ENCODE peak calls at places on chromosomes 1 and 21, in nine cellular contexts. One of them, this sample, is unnamed.

GRCh38 chr1:237341391-237341790 is 299.4 kb downstream of the RYR2 start:
- DNase-seq in sigmoid colon: no peak
- DNase-seq in tibial nerve: no peak
- DNase-seq in stomach: no peak
- DNase-seq in suprapubic skin: no peak
- DNase-seq in A549: no peak
- DNase-seq in K562: no peak
- DNase-seq in transverse colon: no peak
- DNase-seq in esophagus muscularis mucosa: no peak
- DNase-seq in this sample: no peak

GRCh38 chr1:208731976-208732821 is 488.0 kb upstream of the PLXNA2 start:
- DNase-seq in sigmoid colon: no peak
- DNase-seq in tibial nerve: no peak
- DNase-seq in stomach: no peak
- DNase-seq in suprapubic skin: no peak
- DNase-seq in A549: no peak
- DNase-seq in K562: no peak
- DNase-seq in transverse colon: no peak
- DNase-seq in esophagus muscularis mucosa: no peak
- DNase-seq in this sample: no peak

GRCh38 chr1:94084085-94084484 is 36.9 kb downstream of the ABCA4 start:
- DNase-seq in sigmoid colon: no peak
- DNase-seq in tibial nerve: no peak
- DNase-seq in stomach: no peak
- DNase-seq in suprapubic skin: no peak
- DNase-seq in A549: no peak
- DNase-seq in K562: no peak
- DNase-seq in transverse colon: no peak
- DNase-seq in esophagus muscularis mucosa: no peak
- DNase-seq in this sample: no peak

GRCh38 chr1:108671142-108671541 is 10.2 kb upstream of the HENMT1 start:
- DNase-seq in sigmoid colon: no peak
- DNase-seq in tibial nerve: no peak
- DNase-seq in stomach: no peak
- DNase-seq in suprapubic skin: no peak
- DNase-seq in A549: no peak
- DNase-seq in K562: no peak
- DNase-seq in transverse colon: no peak
- DNase-seq in esophagus muscularis mucosa: no peak
- DNase-seq in this sample: no peak

GRCh38 chr1:181190362-181191035 is 102.0 kb downstream of the IER5 start:
- DNase-seq in sigmoid colon: no peak
- DNase-seq in tibial nerve: no peak
- DNase-seq in stomach: no peak
- DNase-seq in suprapubic skin: no peak
- DNase-seq in A549: no peak
- DNase-seq in K562: peak
- DNase-seq in transverse colon: no peak
- DNase-seq in esophagus muscularis mucosa: no peak
- DNase-seq in this sample: no peak

GRCh38 chr1:3000671-3001470 is 20.4 kb upstream of the ACTRT2 start:
- DNase-seq in sigmoid colon: peak
- DNase-seq in tibial nerve: no peak
- DNase-seq in stomach: no peak
- DNase-seq in suprapubic skin: peak
- DNase-seq in A549: no peak
- DNase-seq in K562: no peak
- DNase-seq in transverse colon: peak
- DNase-seq in esophagus muscularis mucosa: no peak
- DNase-seq in this sample: no peak

GRCh38 chr1:227561303-227561702 is 2.1 kb upstream of the ZNF678 start:
- DNase-seq in sigmoid colon: no peak
- DNase-seq in tibial nerve: no peak
- DNase-seq in stomach: no peak
- DNase-seq in suprapubic skin: no peak
- DNase-seq in A549: no peak
- DNase-seq in K562: no peak
- DNase-seq in transverse colon: no peak
- DNase-seq in esophagus muscularis mucosa: no peak
- DNase-seq in this sample: no peak

GRCh38 chr1:54498383-54499096 is 49.5 kb upstream of the ACOT11 start:
- DNase-seq in sigmoid colon: no peak
- DNase-seq in tibial nerve: no peak
- DNase-seq in stomach: no peak
- DNase-seq in suprapubic skin: no peak
- DNase-seq in A549: no peak
- DNase-seq in K562: no peak
- DNase-seq in transverse colon: no peak
- DNase-seq in esophagus muscularis mucosa: no peak
- DNase-seq in this sample: no peak

GRCh38 chr1:177170756-177171535 is at the start of gene BRINP2:
- DNase-seq in sigmoid colon: no peak
- DNase-seq in tibial nerve: no peak
- DNase-seq in stomach: peak
- DNase-seq in suprapubic skin: no peak
- DNase-seq in A549: peak
- DNase-seq in K562: no peak
- DNase-seq in transverse colon: peak
- DNase-seq in esophagus muscularis mucosa: no peak
- DNase-seq in this sample: no peak

GRCh38 chr1:43933386-43934278 is at the start of gene ARTN:
- DNase-seq in sigmoid colon: no peak
- DNase-seq in tibial nerve: no peak
- DNase-seq in stomach: peak
- DNase-seq in suprapubic skin: no peak
- DNase-seq in A549: no peak
- DNase-seq in K562: no peak
- DNase-seq in transverse colon: peak
- DNase-seq in esophagus muscularis mucosa: no peak
- DNase-seq in this sample: no peak

GRCh38 chr21:45293214-45293725 is 5.6 kb upstream of the POFUT2 start:
- DNase-seq in sigmoid colon: peak
- DNase-seq in tibial nerve: no peak
- DNase-seq in stomach: peak
- DNase-seq in suprapubic skin: peak
- DNase-seq in A549: no peak
- DNase-seq in K562: no peak
- DNase-seq in transverse colon: no peak
- DNase-seq in esophagus muscularis mucosa: no peak
- DNase-seq in this sample: no peak

GRCh38 chr1:220176540-220176939 is 82.6 kb downstream of the IARS2 start:
- DNase-seq in sigmoid colon: no peak
- DNase-seq in tibial nerve: no peak
- DNase-seq in stomach: no peak
- DNase-seq in suprapubic skin: no peak
- DNase-seq in A549: no peak
- DNase-seq in K562: peak
- DNase-seq in transverse colon: no peak
- DNase-seq in esophagus muscularis mucosa: no peak
- DNase-seq in this sample: no peak
- TF ChIP-seq EP300 in sigmoid colon: no peak
- TF ChIP-seq EP300 in tibial nerve: no peak
- TF ChIP-seq EP300 in stomach: no peak
- TF ChIP-seq EP300 in suprapubic skin: no peak
- TF ChIP-seq EP300 in A549: no peak
- TF ChIP-seq EP300 in K562: no peak
- TF ChIP-seq EP300 in transverse colon: no peak
- TF ChIP-seq EP300 in esophagus muscularis mucosa: no peak
- TF ChIP-seq EP300 in this sample: no peak

GRCh38 chr1:116288201-116288598 is 84.8 kb upstream of the ATP1A1 start:
- DNase-seq in sigmoid colon: no peak
- DNase-seq in tibial nerve: no peak
- DNase-seq in stomach: no peak
- DNase-seq in suprapubic skin: no peak
- DNase-seq in A549: no peak
- DNase-seq in K562: no peak
- DNase-seq in transverse colon: no peak
- DNase-seq in esophagus muscularis mucosa: peak
- DNase-seq in this sample: no peak

GRCh38 chr1:116289219-116289618 is 83.8 kb upstream of the ATP1A1 start:
- DNase-seq in sigmoid colon: no peak
- DNase-seq in tibial nerve: no peak
- DNase-seq in stomach: no peak
- DNase-seq in suprapubic skin: no peak
- DNase-seq in A549: no peak
- DNase-seq in K562: no peak
- DNase-seq in transverse colon: no peak
- DNase-seq in esophagus muscularis mucosa: peak
- DNase-seq in this sample: no peak

GRCh38 chr1:116290920-116291465 is 82.1 kb upstream of the ATP1A1 start:
- DNase-seq in sigmoid colon: no peak
- DNase-seq in tibial nerve: no peak
- DNase-seq in stomach: no peak
- DNase-seq in suprapubic skin: no peak
- DNase-seq in A549: no peak
- DNase-seq in K562: no peak
- DNase-seq in transverse colon: no peak
- DNase-seq in esophagus muscularis mucosa: no peak
- DNase-seq in this sample: no peak

GRCh38 chr1:116287341-116288200 is 85.5 kb upstream of the ATP1A1 start:
- DNase-seq in sigmoid colon: no peak
- DNase-seq in tibial nerve: no peak
- DNase-seq in stomach: no peak
- DNase-seq in suprapubic skin: no peak
- DNase-seq in A549: no peak
- DNase-seq in K562: no peak
- DNase-seq in transverse colon: no peak
- DNase-seq in esophagus muscularis mucosa: peak
- DNase-seq in this sample: no peak

GRCh38 chr1:116290085-116290670 is 82.9 kb upstream of the ATP1A1 start:
- DNase-seq in sigmoid colon: no peak
- DNase-seq in tibial nerve: no peak
- DNase-seq in stomach: no peak
- DNase-seq in suprapubic skin: no peak
- DNase-seq in A549: no peak
- DNase-seq in K562: no peak
- DNase-seq in transverse colon: no peak
- DNase-seq in esophagus muscularis mucosa: peak
- DNase-seq in this sample: no peak
- TF ChIP-seq EP300 in sigmoid colon: no peak
- TF ChIP-seq EP300 in tibial nerve: no peak
- TF ChIP-seq EP300 in stomach: no peak
- TF ChIP-seq EP300 in suprapubic skin: no peak
- TF ChIP-seq EP300 in A549: no peak
- TF ChIP-seq EP300 in K562: no peak
- TF ChIP-seq EP300 in transverse colon: no peak
- TF ChIP-seq EP300 in esophagus muscularis mucosa: no peak
- TF ChIP-seq EP300 in this sample: no peak

GRCh38 chr21:36063375-36064084 is 3.2 kb upstream of the SETD4 start:
- DNase-seq in sigmoid colon: no peak
- DNase-seq in tibial nerve: no peak
- DNase-seq in stomach: no peak
- DNase-seq in suprapubic skin: no peak
- DNase-seq in A549: no peak
- DNase-seq in K562: no peak
- DNase-seq in transverse colon: no peak
- DNase-seq in esophagus muscularis mucosa: no peak
- DNase-seq in this sample: no peak

GRCh38 chr21:36059823-36060158 is 535 bp downstream of the SETD4 start:
- DNase-seq in sigmoid colon: peak
- DNase-seq in tibial nerve: peak
- DNase-seq in stomach: peak
- DNase-seq in suprapubic skin: no peak
- DNase-seq in A549: peak
- DNase-seq in K562: peak
- DNase-seq in transverse colon: peak
- DNase-seq in esophagus muscularis mucosa: no peak
- DNase-seq in this sample: no peak

GRCh38 chr21:36060159-36060921 is at the start of gene SETD4:
- DNase-seq in sigmoid colon: peak
- DNase-seq in tibial nerve: peak
- DNase-seq in stomach: peak
- DNase-seq in suprapubic skin: peak
- DNase-seq in A549: peak
- DNase-seq in K562: peak
- DNase-seq in transverse colon: peak
- DNase-seq in esophagus muscularis mucosa: peak
- DNase-seq in this sample: peak

GRCh38 chr21:36064085-36064460 is 3.7 kb upstream of the SETD4 start:
- DNase-seq in sigmoid colon: no peak
- DNase-seq in tibial nerve: no peak
- DNase-seq in stomach: no peak
- DNase-seq in suprapubic skin: no peak
- DNase-seq in A549: no peak
- DNase-seq in K562: no peak
- DNase-seq in transverse colon: no peak
- DNase-seq in esophagus muscularis mucosa: no peak
- DNase-seq in this sample: no peak

GRCh38 chr21:36061445-36061844 is 1.1 kb upstream of the SETD4 start:
- DNase-seq in sigmoid colon: no peak
- DNase-seq in tibial nerve: no peak
- DNase-seq in stomach: no peak
- DNase-seq in suprapubic skin: no peak
- DNase-seq in A549: no peak
- DNase-seq in K562: no peak
- DNase-seq in transverse colon: no peak
- DNase-seq in esophagus muscularis mucosa: no peak
- DNase-seq in this sample: no peak
- TF ChIP-seq EP300 in sigmoid colon: no peak
- TF ChIP-seq EP300 in tibial nerve: no peak
- TF ChIP-seq EP300 in stomach: no peak
- TF ChIP-seq EP300 in suprapubic skin: no peak
- TF ChIP-seq EP300 in A549: no peak
- TF ChIP-seq EP300 in K562: no peak
- TF ChIP-seq EP300 in transverse colon: no peak
- TF ChIP-seq EP300 in esophagus muscularis mucosa: no peak
- TF ChIP-seq EP300 in this sample: no peak

GRCh38 chr1:64242895-64243756 is 39.7 kb downstream of the UBE2U start:
- DNase-seq in sigmoid colon: no peak
- DNase-seq in tibial nerve: no peak
- DNase-seq in stomach: no peak
- DNase-seq in suprapubic skin: no peak
- DNase-seq in A549: no peak
- DNase-seq in K562: peak
- DNase-seq in transverse colon: no peak
- DNase-seq in esophagus muscularis mucosa: no peak
- DNase-seq in this sample: no peak

GRCh38 chr1:64245495-64245894 is 42.1 kb downstream of the UBE2U start:
- DNase-seq in sigmoid colon: no peak
- DNase-seq in tibial nerve: no peak
- DNase-seq in stomach: no peak
- DNase-seq in suprapubic skin: no peak
- DNase-seq in A549: no peak
- DNase-seq in K562: no peak
- DNase-seq in transverse colon: no peak
- DNase-seq in esophagus muscularis mucosa: no peak
- DNase-seq in this sample: no peak

GRCh38 chr1:64241069-64241468 is 37.6 kb downstream of the UBE2U start:
- DNase-seq in sigmoid colon: no peak
- DNase-seq in tibial nerve: no peak
- DNase-seq in stomach: no peak
- DNase-seq in suprapubic skin: no peak
- DNase-seq in A549: no peak
- DNase-seq in K562: no peak
- DNase-seq in transverse colon: no peak
- DNase-seq in esophagus muscularis mucosa: no peak
- DNase-seq in this sample: no peak

GRCh38 chr1:64246294-64246917 is 43.0 kb downstream of the UBE2U start:
- DNase-seq in sigmoid colon: no peak
- DNase-seq in tibial nerve: no peak
- DNase-seq in stomach: no peak
- DNase-seq in suprapubic skin: no peak
- DNase-seq in A549: peak
- DNase-seq in K562: peak
- DNase-seq in transverse colon: no peak
- DNase-seq in esophagus muscularis mucosa: no peak
- DNase-seq in this sample: no peak

GRCh38 chr1:64243757-64244080 is 40.3 kb downstream of the UBE2U start:
- DNase-seq in sigmoid colon: no peak
- DNase-seq in tibial nerve: no peak
- DNase-seq in stomach: no peak
- DNase-seq in suprapubic skin: no peak
- DNase-seq in A549: no peak
- DNase-seq in K562: no peak
- DNase-seq in transverse colon: no peak
- DNase-seq in esophagus muscularis mucosa: no peak
- DNase-seq in this sample: no peak
- TF ChIP-seq EP300 in sigmoid colon: no peak
- TF ChIP-seq EP300 in tibial nerve: no peak
- TF ChIP-seq EP300 in stomach: no peak
- TF ChIP-seq EP300 in suprapubic skin: no peak
- TF ChIP-seq EP300 in A549: no peak
- TF ChIP-seq EP300 in K562: no peak
- TF ChIP-seq EP300 in transverse colon: no peak
- TF ChIP-seq EP300 in esophagus muscularis mucosa: no peak
- TF ChIP-seq EP300 in this sample: no peak